ENCODE peak calls at places on chromosomes 13 and 19, in ten cellular contexts. E is mucosa of gallbladder; T is GM10248; K is T-cell; G is activated CD8-positive, alpha-beta memory T cell treated with anti-CD3 and anti-CD28 coated beads for 24 hours; P is brain microvascular endothelial cell; L is CD4-positive, alpha-beta T cell; S is HEK293T; Y is A172; B is heart right ventricle. M is an unnamed sample.

GRCh38 chr19:49710372-49710951 is 19.5 kb downstream of the CPT1C start:
- DNase-seq in K (no peak), T (peak), B (no peak), P (no peak), Y (peak), L (no peak), G (no peak), E (no peak), S (no peak), M (no peak)

GRCh38 chr19:31501427-31502195 is 152.4 kb upstream of the TSHZ3 start:
- DNase-seq in S (no peak), Y (no peak), E (no peak), B (no peak), T (no peak), K (no peak), G (no peak), P (no peak), L (no peak), M (no peak)

GRCh38 chr13:24458736-24459135 is 53.8 kb downstream of the PARP4 start:
- DNase-seq in P (peak), S (no peak), E (no peak), K (no peak), T (no peak), G (no peak), B (no peak), L (no peak), Y (no peak), M (no peak)

GRCh38 chr13:22162889-22163288 is 492.0 kb downstream of the FGF9 start:
- DNase-seq in S (no peak), P (no peak), B (no peak), G (no peak), L (no peak), T (peak), K (no peak), Y (no peak), E (no peak), M (no peak)

GRCh38 chr19:6616011-6616410 is 25.1 kb upstream of the CD70 start:
- DNase-seq in K (no peak), Y (peak), G (no peak), L (no peak), P (no peak), S (no peak), T (peak), E (no peak), B (no peak), M (no peak)

GRCh38 chr13:37070956-37071355 is 11.5 kb upstream of the SUPT20H start:
- DNase-seq in L (no peak), K (no peak), G (no peak), E (no peak), T (no peak), S (no peak), B (no peak), P (no peak), Y (no peak), M (no peak)

GRCh38 chr13:99661791-99662190 is 160.5 kb downstream of the TM9SF2 start:
- DNase-seq in T (no peak), G (no peak), P (no peak), Y (no peak), E (no peak), K (no peak), L (no peak), B (no peak), S (no peak), M (no peak)

GRCh38 chr13:77390391-77390790 is 63.5 kb upstream of the MYCBP2 start:
- DNase-seq in K (no peak), E (no peak), Y (no peak), P (no peak), G (no peak), B (no peak), S (no peak), L (no peak), T (no peak), M (no peak)

GRCh38 chr13:89902223-89902622 is 1445.3 kb upstream of the MIR17HG start:
- DNase-seq in K (no peak), Y (no peak), E (no peak), B (no peak), T (no peak), G (no peak), L (no peak), S (no peak), P (no peak), M (no peak)

GRCh38 chr13:79901336-79901735 is 420.4 kb downstream of the NDFIP2 start:
- DNase-seq in Y (peak), E (no peak), K (no peak), B (no peak), L (no peak), G (no peak), S (no peak), P (peak), T (no peak), M (no peak)

GRCh38 chr13:36082806-36083205 is 48.4 kb downstream of the DCLK1 start:
- DNase-seq in E (no peak), Y (no peak), L (no peak), G (no peak), S (no peak), P (no peak), B (no peak), K (no peak), T (no peak), M (no peak)

GRCh38 chr19:17829855-17830566 is 8.7 kb upstream of the INSL3 start:
- DNase-seq in K (no peak), G (no peak), T (no peak), Y (peak), S (peak), E (peak), P (peak), L (no peak), B (no peak), M (peak)

GRCh38 chr19:18809149-18809978 is 18.3 kb upstream of the COMP start:
- DNase-seq in L (no peak), P (peak), K (no peak), B (no peak), G (no peak), S (no peak), T (no peak), E (peak), Y (peak), M (peak)

GRCh38 chr13:62250501-62251175 is 835.0 kb upstream of the PCDH20 start:
- DNase-seq in S (no peak), K (no peak), B (no peak), P (no peak), G (no peak), T (no peak), E (no peak), L (no peak), Y (no peak), M (no peak)

GRCh38 chr13:40389081-40389641 is 277.3 kb downstream of the FOXO1 start:
- DNase-seq in P (no peak), S (no peak), T (no peak), E (no peak), K (peak), B (no peak), G (peak), Y (no peak), L (peak), M (no peak)

GRCh38 chr19:50214699-50215543 is 11.5 kb downstream of the MYH14 start:
- DNase-seq in L (no peak), P (no peak), B (no peak), K (no peak), Y (no peak), E (peak), G (no peak), S (no peak), T (no peak), M (peak)

GRCh38 chr19:49689133-49690072 is at the start of gene ADM5:
- DNase-seq in P (no peak), S (no peak), E (no peak), T (no peak), G (peak), L (peak), B (no peak), Y (no peak), K (no peak), M (peak)

GRCh38 chr19:18427080-18427751 is 8.0 kb downstream of the SSBP4 start:
- DNase-seq in E (no peak), T (no peak), K (no peak), G (no peak), S (no peak), P (no peak), Y (no peak), L (no peak), B (no peak), M (no peak)

GRCh38 chr19:12995596-12996541 is 594 bp downstream of the NFIX start:
- DNase-seq in K (no peak), S (no peak), G (peak), E (no peak), B (peak), Y (no peak), T (peak), P (no peak), L (no peak), M (no peak)

GRCh38 chr19:46361915-46362314 is 15.0 kb downstream of the PPP5C start:
- DNase-seq in S (no peak), B (no peak), L (no peak), G (no peak), T (no peak), Y (no peak), K (no peak), P (no peak), E (no peak), M (no peak)

GRCh38 chr19:55962186-55962585 is 14.6 kb downstream of the NLRP8 start:
- DNase-seq in E (no peak), T (no peak), G (no peak), K (no peak), P (no peak), S (no peak), L (no peak), B (no peak), Y (peak), M (no peak)

GRCh38 chr13:91647361-91647970 is 249.0 kb downstream of the GPC5 start:
- DNase-seq in P (no peak), T (peak), E (no peak), L (no peak), S (peak), K (no peak), B (peak), Y (peak), G (no peak), M (peak)

GRCh38 chr13:33147832-33148231 is 131.6 kb downstream of the KL start:
- DNase-seq in B (no peak), P (no peak), Y (no peak), K (no peak), L (no peak), G (no peak), E (no peak), S (no peak), T (no peak), M (no peak)

GRCh38 chr19:14411161-14411560 is 8.0 kb downstream of the DDX39A start:
- DNase-seq in G (no peak), S (no peak), E (no peak), T (peak), P (no peak), K (no peak), B (no peak), Y (no peak), L (no peak), M (no peak)

GRCh38 chr13:49436890-49437289 is 7.0 kb downstream of the CAB39L start:
- DNase-seq in S (no peak), E (no peak), L (no peak), P (peak), Y (peak), G (no peak), T (no peak), K (no peak), B (no peak), M (no peak)

GRCh38 chr19:10769533-10770491 is 51.9 kb downstream of the DNM2 start:
- DNase-seq in E (peak), Y (peak), S (no peak), G (no peak), T (no peak), K (peak), L (peak), P (no peak), B (peak), M (peak)

GRCh38 chr19:13118424-13119193 is 545 bp downstream of the NACC1 start:
- DNase-seq in E (no peak), G (peak), L (no peak), K (no peak), Y (peak), T (peak), P (no peak), B (no peak), S (peak), M (no peak)

GRCh38 chr19:28242317-28242927 is 970.5 kb downstream of the UQCRFS1 start:
- DNase-seq in P (peak), K (no peak), B (peak), Y (peak), S (peak), E (no peak), L (no peak), T (peak), G (no peak), M (peak)

GRCh38 chr19:883661-884211 is 9.3 kb downstream of the MED16 start:
- DNase-seq in S (no peak), G (no peak), E (no peak), L (no peak), K (no peak), T (no peak), Y (peak), P (no peak), B (no peak), M (no peak)

GRCh38 chr13:110323172-110323851 is 16.2 kb downstream of the COL4A2 start:
- DNase-seq in B (no peak), S (no peak), P (peak), L (no peak), K (no peak), E (no peak), G (peak), T (no peak), Y (peak), M (no peak)

GRCh38 chr13:114132419-114133121 is at the start of gene RASA3:
- DNase-seq in B (peak), E (peak), S (peak), G (peak), P (peak), Y (peak), K (peak), T (peak), L (peak), M (peak)

GRCh38 chr19:3966051-3967017 is 4.6 kb downstream of the DAPK3 start:
- DNase-seq in B (no peak), S (no peak), Y (no peak), E (peak), L (no peak), P (no peak), G (no peak), K (no peak), T (no peak), M (peak)

GRCh38 chr19:10430505-10431253 is 10.3 kb downstream of the PDE4A start:
- DNase-seq in P (no peak), L (no peak), B (peak), G (no peak), Y (no peak), E (peak), S (no peak), T (peak), K (no peak), M (peak)

GRCh38 chr19:3556978-3557460 is 367 bp downstream of the MFSD12 start:
- DNase-seq in P (no peak), Y (no peak), K (no peak), S (no peak), T (no peak), B (no peak), E (no peak), G (peak), L (peak), M (peak)

GRCh38 chr13:47087841-47088240 is 191.0 kb upstream of the HTR2A start:
- DNase-seq in L (no peak), G (no peak), T (no peak), Y (peak), P (peak), B (no peak), E (no peak), K (no peak), S (no peak), M (no peak)

M was measured in transverse colon.